ENCODE peak calls at places on chromosomes 3 and 15, in six cellular contexts. H is activated T-cell treated with anti-CD3 and anti-CD28 coated beads for 1 hour, B is kidney tubule cell, C is pancreas, A is neuronal stem cell, Z is ELF-1. V is an unnamed sample.

GRCh38 chr15:68614621-68615035 is 35.8 kb downstream of the CORO2B start:
- DNase-seq in A (peak), C (no peak), H (no peak), Z (peak), B (no peak), V (no peak)

GRCh38 chr3:151171145-151171544 is 31.9 kb downstream of the GPR171 start:
- DNase-seq in C (no peak), H (no peak), Z (no peak), B (no peak), A (no peak), V (peak)

GRCh38 chr15:35439291-35439690 is 106.7 kb downstream of the DPH6 start:
- DNase-seq in H (no peak), B (no peak), Z (no peak), A (no peak), C (no peak), V (no peak)

GRCh38 chr15:43165801-43166325 is 19.3 kb upstream of the CCNDBP1 start:
- DNase-seq in A (no peak), H (no peak), B (no peak), Z (no peak), C (no peak), V (no peak)

GRCh38 chr3:152362086-152362485 is 93.4 kb downstream of the MBNL1 start:
- DNase-seq in A (no peak), Z (no peak), B (no peak), C (no peak), H (no peak), V (no peak)

GRCh38 chr3:40096561-40097506 is 212.7 kb upstream of the EIF1B start:
- DNase-seq in H (no peak), B (peak), Z (no peak), A (no peak), C (peak), V (no peak)

GRCh38 chr15:98241032-98241554 is 280.6 kb downstream of the ARRDC4 start:
- DNase-seq in Z (no peak), H (no peak), A (no peak), C (no peak), B (no peak), V (peak)

GRCh38 chr15:101020945-101021344 is 101.8 kb downstream of the LRRK1 start:
- DNase-seq in C (no peak), A (no peak), B (no peak), H (no peak), Z (peak), V (no peak)

GRCh38 chr3:129587061-129587460 is 19.4 kb downstream of the PLXND1 start:
- DNase-seq in C (no peak), B (no peak), Z (peak), H (no peak), A (no peak), V (no peak)

GRCh38 chr3:119227064-119227850 is 13.4 kb downstream of the B4GALT4 start:
- DNase-seq in Z (no peak), C (no peak), H (no peak), A (no peak), B (no peak), V (no peak)

GRCh38 chr15:96416218-96416933 is 85.9 kb downstream of the NR2F2 start:
- DNase-seq in B (no peak), Z (peak), C (no peak), H (no peak), A (no peak), V (no peak)

GRCh38 chr15:65920825-65921309 is 51.6 kb downstream of the RAB11A start:
- DNase-seq in Z (no peak), A (no peak), B (no peak), C (no peak), H (no peak), V (peak)